ENCODE peak calls at places on chromosomes 13 and 19, in five cellular contexts. D is mesendoderm, C is H1, N is IMR-90, H is mesenchymal stem cell. F is an unnamed sample.

GRCh38 chr13:20174656-20175405 is 14.0 kb upstream of the GJA3 start:
- DNase-seq in D (peak; percentile 76), C (no peak), N (peak; percentile 99), H (peak; percentile 91), F (no peak)

GRCh38 chr13:100983111-100983510 is 308.5 kb upstream of the TMTC4 start:
- DNase-seq in D (no peak), C (no peak), N (no peak), H (no peak), F (no peak)

GRCh38 chr19:3423183-3423829 is 56.9 kb downstream of the NFIC start:
- DNase-seq in D (no peak), C (no peak), N (peak; percentile 28), H (no peak), F (no peak)

GRCh38 chr13:29484236-29484635 is 111.3 kb downstream of the SLC7A1 start:
- DNase-seq in D (peak; percentile 54), C (no peak), N (no peak), H (no peak), F (no peak)

GRCh38 chr19:41521860-41522555 is 54.0 kb upstream of the CEACAM21 start:
- DNase-seq in D (no peak), C (peak; percentile 56), N (no peak), H (no peak), F (peak; percentile 21)

GRCh38 chr13:110173247-110173818 is 133.6 kb downstream of the COL4A1 start:
- DNase-seq in D (peak; percentile 65), C (no peak), N (peak; percentile 13), H (peak; percentile 73), F (no peak)

GRCh38 chr19:46303702-46304397 is 7.0 kb downstream of the HIF3A start:
- DNase-seq in D (peak; percentile 98), C (peak; percentile 99), N (no peak), H (peak; percentile 38), F (peak; percentile 76)

GRCh38 chr13:102402292-102402691 is 444 bp upstream of the FGF14 start:
- DNase-seq in D (peak; percentile 96), C (peak; percentile 62), N (peak; percentile 39), H (peak; percentile 74), F (peak; percentile 79)

GRCh38 chr19:30557212-30557611 is 185.0 kb downstream of the ZNF536 start:
- DNase-seq in D (no peak), C (no peak), N (no peak), H (no peak), F (no peak)

GRCh38 chr19:1315470-1316166 is 29.9 kb downstream of the EFNA2 start:
- DNase-seq in D (peak; percentile 49), C (peak; percentile 87), N (peak; percentile 25), H (peak; percentile 25), F (no peak)

GRCh38 chr19:3995619-3996018 is 10.4 kb upstream of the EEF2 start:
- DNase-seq in D (no peak), C (no peak), N (no peak), H (no peak), F (no peak)

GRCh38 chr13:30690282-30691188 is 44.8 kb upstream of the ALOX5AP start:
- DNase-seq in D (peak; percentile 44), C (no peak), N (peak; percentile 99), H (peak; percentile 97), F (no peak)

GRCh38 chr13:110070511-110071120 is 236.3 kb downstream of the COL4A1 start:
- DNase-seq in D (no peak), C (no peak), N (peak; percentile 77), H (peak; percentile 69), F (no peak)

GRCh38 chr13:75934889-75935288 is 298.8 kb downstream of the LMO7 start:
- DNase-seq in D (no peak), C (no peak), N (peak; percentile 62), H (peak; percentile 34), F (no peak)

GRCh38 chr13:20197361-20197834 is 4.7 kb upstream of the GJB2 start:
- DNase-seq in D (peak; percentile 37), C (no peak), N (peak; percentile 56), H (peak; percentile 59), F (peak; percentile 62)

GRCh38 chr13:77033717-77034302 is 6.9 kb upstream of the FBXL3 start:
- DNase-seq in D (no peak), C (no peak), N (peak; percentile 60), H (no peak), F (no peak)

GRCh38 chr13:109274188-109274821 is 512.1 kb downstream of the IRS2 start:
- DNase-seq in D (peak; percentile 99), C (no peak), N (peak; percentile 72), H (peak; percentile 90), F (peak; percentile 82)

GRCh38 chr13:88925954-88926353 is 1254.8 kb downstream of the SLITRK5 start:
- DNase-seq in D (no peak), C (no peak), N (no peak), H (no peak), F (no peak)

GRCh38 chr19:27906081-27906480 is 1306.9 kb downstream of the UQCRFS1 start:
- DNase-seq in D (no peak), C (no peak), N (no peak), H (no peak), F (no peak)

GRCh38 chr19:1261512-1261862 is 7.6 kb upstream of the CIRBP start:
- DNase-seq in D (peak; percentile 67), C (no peak), N (no peak), H (peak; percentile 54), F (no peak)

GRCh38 chr19:3186891-3187661 is 1.3 kb downstream of the NCLN start:
- DNase-seq in D (no peak), C (no peak), N (no peak), H (peak; percentile 13), F (no peak)

GRCh38 chr13:30111810-30112209 is 195.5 kb downstream of the KATNAL1 start:
- DNase-seq in D (peak; percentile 54), C (no peak), N (no peak), H (peak; percentile 44), F (no peak)

GRCh38 chr13:51221108-51221507 is 1.1 kb upstream of the FAM124A start:
- DNase-seq in D (no peak), C (peak; percentile 44), N (no peak), H (no peak), F (no peak)
- H3K4me3 ChIP-seq in D (no peak overlapping the region), C (peak overlapping the region; percentile 80), N (no peak overlapping the region), H (no peak overlapping the region), F (no peak overlapping the region)

DNA sequence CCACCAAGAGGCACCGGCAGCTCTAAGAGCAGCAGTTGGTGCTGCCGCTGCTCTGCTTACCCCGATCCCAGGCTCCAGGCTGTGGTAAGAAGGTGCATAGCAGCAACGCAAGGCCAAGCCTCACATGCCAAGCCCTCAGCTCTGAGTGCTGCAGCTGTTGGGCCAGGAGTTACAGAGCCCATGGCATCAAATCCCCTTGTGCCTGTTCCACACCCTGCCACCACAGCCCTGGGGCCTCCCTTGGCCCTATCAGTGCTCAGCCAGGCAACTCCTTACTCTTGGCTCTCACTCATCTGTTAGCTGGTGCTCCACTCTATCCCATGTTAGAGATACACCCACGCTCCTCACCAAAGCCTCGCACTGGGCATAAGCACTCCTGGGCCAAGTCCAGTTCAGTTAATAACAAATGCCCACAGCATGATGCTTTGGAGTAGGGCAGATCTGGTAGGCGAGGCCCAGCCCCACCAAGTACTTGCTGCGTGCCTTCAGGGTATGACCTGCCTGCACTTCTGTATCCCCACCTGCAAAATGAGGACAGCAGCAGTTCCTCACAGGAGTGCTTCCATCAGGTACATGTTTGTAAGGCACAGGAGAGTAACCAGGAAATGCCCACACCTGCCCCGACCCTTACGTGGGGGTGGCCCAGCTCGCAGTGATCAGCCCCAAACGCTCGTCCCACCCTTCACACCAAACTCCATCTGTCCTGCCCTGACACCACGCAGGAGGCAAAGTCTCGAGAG is 16.2 kb downstream of the AKAP8L start:
- DNase-seq in D (no peak), C (no peak), N (no peak), H (no peak), F (no peak)
- H2BK15ac ChIP-seq in D (no peak overlapping the region), C (no peak overlapping the region), N (no peak overlapping the region), H (no peak overlapping the region), F (no peak overlapping the region)

GRCh38 chr19:14118165-14119051 is 846 bp upstream of the PRKACA start:
- DNase-seq in D (peak; percentile 28), C (peak; percentile 68), N (peak; percentile 75), H (peak; percentile 88), F (peak; percentile 81)
- H3K4me3 ChIP-seq in D (peak overlapping the region; percentile 41), C (peak overlapping the region; percentile 41), N (peak overlapping the region; percentile 33), H (peak overlapping the region; percentile 53), F (peak overlapping the region; percentile 82)

GRCh38 chr19:40411125-40411842 is 1.9 kb downstream of the PRX start:
- DNase-seq in D (no peak), C (no peak), N (no peak), H (no peak), F (no peak)
- H2BK15ac ChIP-seq in D (no peak overlapping the region), C (peak overlapping the region; percentile 88), N (no peak overlapping the region), H (no peak overlapping the region), F (peak overlapping the region; percentile 87)

DNA sequence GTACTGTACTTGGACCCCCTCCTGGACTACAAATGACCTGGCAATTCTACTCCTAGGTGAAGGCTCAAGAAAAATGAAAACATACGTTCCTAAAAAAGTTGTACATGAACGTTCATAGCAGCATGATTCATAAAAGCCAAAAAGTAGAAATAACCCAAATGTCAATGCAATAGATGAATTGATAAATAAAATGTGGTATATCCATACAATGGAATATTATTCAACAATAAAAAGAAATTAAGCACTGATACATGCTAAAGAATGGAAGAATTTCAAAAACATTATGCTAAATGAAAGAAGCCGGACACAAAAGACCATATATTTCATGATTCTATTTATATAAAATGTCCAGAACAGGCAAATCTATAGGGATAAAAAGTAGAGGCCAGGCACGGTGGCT is 9.5 kb downstream of the ZNF432 start:
- DNase-seq in D (no peak), C (no peak), N (no peak), H (no peak), F (no peak)
- H3K4me3 ChIP-seq in D (no peak overlapping the region), C (no peak overlapping the region), N (no peak overlapping the region), H (no peak overlapping the region), F (no peak overlapping the region)

GRCh38 chr19:48650974-48651681 is 5.1 kb upstream of the CA11 start:
- DNase-seq in D (no peak), C (no peak), N (no peak), H (no peak), F (no peak)
- H2BK15ac ChIP-seq in D (no peak overlapping the region), C (peak overlapping the region; percentile 53), N (no peak overlapping the region), H (no peak overlapping the region), F (peak overlapping the region; percentile 49)